ENCODE peak calls at places on chromosome 1, in eight cellular contexts. One of them, this sample, is unnamed.

GRCh38 chr1:2530501-2531361 is 668 bp upstream of the HES5 start:
- DNase-seq in upper lobe of left lung: peak; percentile 77
- DNase-seq in breast epithelium: peak; percentile 59
- DNase-seq in stomach: peak; percentile 76
- DNase-seq in IMR-90: no peak
- DNase-seq in thyroid gland: peak; percentile 60
- DNase-seq in GM12878: no peak
- DNase-seq in body of pancreas: peak; percentile 48
- DNase-seq in this sample: no peak

GRCh38 chr1:94248956-94249688 is 11.7 kb upstream of the ARHGAP29 start:
- DNase-seq in upper lobe of left lung: no peak
- DNase-seq in breast epithelium: no peak
- DNase-seq in stomach: no peak
- DNase-seq in IMR-90: no peak
- DNase-seq in thyroid gland: no peak
- DNase-seq in GM12878: no peak
- DNase-seq in body of pancreas: no peak
- DNase-seq in this sample: no peak

GRCh38 chr1:115302390-115302961 is 35.6 kb downstream of the NGF start:
- DNase-seq in upper lobe of left lung: peak; percentile 54
- DNase-seq in breast epithelium: peak; percentile 44
- DNase-seq in stomach: no peak
- DNase-seq in IMR-90: peak; percentile 91
- DNase-seq in thyroid gland: no peak
- DNase-seq in GM12878: no peak
- DNase-seq in body of pancreas: no peak
- DNase-seq in this sample: no peak

GRCh38 chr1:160083968-160084770 is 2.8 kb downstream of the KCNJ9 start:
- DNase-seq in upper lobe of left lung: peak; percentile 92
- DNase-seq in breast epithelium: no peak
- DNase-seq in stomach: peak; percentile 88
- DNase-seq in IMR-90: no peak
- DNase-seq in thyroid gland: peak; percentile 90
- DNase-seq in GM12878: no peak
- DNase-seq in body of pancreas: peak; percentile 90
- DNase-seq in this sample: peak; percentile 80

GRCh38 chr1:246544001-246544400 is 22.1 kb downstream of the TFB2M start:
- DNase-seq in upper lobe of left lung: no peak
- DNase-seq in breast epithelium: no peak
- DNase-seq in stomach: no peak
- DNase-seq in IMR-90: no peak
- DNase-seq in thyroid gland: no peak
- DNase-seq in GM12878: no peak
- DNase-seq in body of pancreas: no peak
- DNase-seq in this sample: no peak

GRCh38 chr1:156128749-156129682 is 14.5 kb downstream of the LMNA start:
- DNase-seq in upper lobe of left lung: no peak
- DNase-seq in breast epithelium: no peak
- DNase-seq in stomach: no peak
- DNase-seq in IMR-90: peak; percentile 84
- DNase-seq in thyroid gland: no peak
- DNase-seq in GM12878: no peak
- DNase-seq in body of pancreas: peak; percentile 38
- DNase-seq in this sample: peak; percentile 64

GRCh38 chr1:7810395-7810794 is 26.3 kb downstream of the PER3 start:
- DNase-seq in upper lobe of left lung: no peak
- DNase-seq in breast epithelium: no peak
- DNase-seq in stomach: no peak
- DNase-seq in IMR-90: peak; percentile 96
- DNase-seq in thyroid gland: no peak
- DNase-seq in GM12878: no peak
- DNase-seq in body of pancreas: peak; percentile 17
- DNase-seq in this sample: no peak

GRCh38 chr1:160257411-160258015 is 4.8 kb downstream of the DCAF8 start:
- DNase-seq in upper lobe of left lung: no peak
- DNase-seq in breast epithelium: no peak
- DNase-seq in stomach: no peak
- DNase-seq in IMR-90: no peak
- DNase-seq in thyroid gland: no peak
- DNase-seq in GM12878: no peak
- DNase-seq in body of pancreas: no peak
- DNase-seq in this sample: no peak

GRCh38 chr1:18942340-18942739 is 14.1 kb downstream of the IFFO2 start:
- DNase-seq in upper lobe of left lung: no peak
- DNase-seq in breast epithelium: no peak
- DNase-seq in stomach: no peak
- DNase-seq in IMR-90: no peak
- DNase-seq in thyroid gland: no peak
- DNase-seq in GM12878: no peak
- DNase-seq in body of pancreas: no peak
- DNase-seq in this sample: no peak

GRCh38 chr1:174953657-174954435 is 45.9 kb upstream of the CACYBP start:
- DNase-seq in upper lobe of left lung: no peak
- DNase-seq in breast epithelium: no peak
- DNase-seq in stomach: no peak
- DNase-seq in IMR-90: no peak
- DNase-seq in thyroid gland: no peak
- DNase-seq in GM12878: no peak
- DNase-seq in body of pancreas: peak; percentile 31
- DNase-seq in this sample: no peak

GRCh38 chr1:183609313-183609712 is 19.1 kb upstream of the NCF2 start:
- DNase-seq in upper lobe of left lung: no peak
- DNase-seq in breast epithelium: peak; percentile 28
- DNase-seq in stomach: peak; percentile 28
- DNase-seq in IMR-90: peak; percentile 81
- DNase-seq in thyroid gland: no peak
- DNase-seq in GM12878: no peak
- DNase-seq in body of pancreas: peak; percentile 68
- DNase-seq in this sample: peak; percentile 73

GRCh38 chr1:243849089-243850012 is 692 bp downstream of the AKT3 start:
- DNase-seq in upper lobe of left lung: peak; percentile 91
- DNase-seq in breast epithelium: peak; percentile 53
- DNase-seq in stomach: peak; percentile 29
- DNase-seq in IMR-90: peak; percentile 71
- DNase-seq in thyroid gland: peak; percentile 62
- DNase-seq in GM12878: no peak
- DNase-seq in body of pancreas: peak; percentile 42
- DNase-seq in this sample: peak; percentile 81

GRCh38 chr1:36160949-36161485 is 5.1 kb downstream of the MAP7D1 start:
- DNase-seq in upper lobe of left lung: peak; percentile 74
- DNase-seq in breast epithelium: peak; percentile 57
- DNase-seq in stomach: peak; percentile 60
- DNase-seq in IMR-90: peak; percentile 71
- DNase-seq in thyroid gland: peak; percentile 59
- DNase-seq in GM12878: no peak
- DNase-seq in body of pancreas: peak; percentile 60
- DNase-seq in this sample: no peak
- TF ChIP-seq POLR2A in upper lobe of left lung: no peak
- TF ChIP-seq POLR2A in breast epithelium: no peak
- TF ChIP-seq POLR2A in stomach: no peak
- TF ChIP-seq POLR2A in IMR-90: peak; percentile 71
- TF ChIP-seq POLR2A in thyroid gland: no peak
- TF ChIP-seq POLR2A in GM12878: peak; percentile 82
- TF ChIP-seq POLR2A in body of pancreas: peak; percentile 23
- TF ChIP-seq POLR2A in this sample: no peak

GRCh38 chr1:46617833-46618232 is 1.2 kb upstream of the MOB3C start:
- DNase-seq in upper lobe of left lung: no peak
- DNase-seq in breast epithelium: no peak
- DNase-seq in stomach: no peak
- DNase-seq in IMR-90: no peak
- DNase-seq in thyroid gland: no peak
- DNase-seq in GM12878: no peak
- DNase-seq in body of pancreas: no peak
- DNase-seq in this sample: no peak

GRCh38 chr1:46617108-46617694 is 590 bp upstream of the MOB3C start:
- DNase-seq in upper lobe of left lung: no peak
- DNase-seq in breast epithelium: no peak
- DNase-seq in stomach: no peak
- DNase-seq in IMR-90: no peak
- DNase-seq in thyroid gland: no peak
- DNase-seq in GM12878: no peak
- DNase-seq in body of pancreas: no peak
- DNase-seq in this sample: no peak

GRCh38 chr1:46615735-46616134 is 876 bp downstream of the MOB3C start:
- DNase-seq in upper lobe of left lung: no peak
- DNase-seq in breast epithelium: no peak
- DNase-seq in stomach: no peak
- DNase-seq in IMR-90: no peak
- DNase-seq in thyroid gland: no peak
- DNase-seq in GM12878: no peak
- DNase-seq in body of pancreas: no peak
- DNase-seq in this sample: no peak

GRCh38 chr1:46615088-46615487 is 1.5 kb downstream of the MOB3C start:
- DNase-seq in upper lobe of left lung: no peak
- DNase-seq in breast epithelium: no peak
- DNase-seq in stomach: no peak
- DNase-seq in IMR-90: no peak
- DNase-seq in thyroid gland: no peak
- DNase-seq in GM12878: no peak
- DNase-seq in body of pancreas: no peak
- DNase-seq in this sample: no peak

DNA sequence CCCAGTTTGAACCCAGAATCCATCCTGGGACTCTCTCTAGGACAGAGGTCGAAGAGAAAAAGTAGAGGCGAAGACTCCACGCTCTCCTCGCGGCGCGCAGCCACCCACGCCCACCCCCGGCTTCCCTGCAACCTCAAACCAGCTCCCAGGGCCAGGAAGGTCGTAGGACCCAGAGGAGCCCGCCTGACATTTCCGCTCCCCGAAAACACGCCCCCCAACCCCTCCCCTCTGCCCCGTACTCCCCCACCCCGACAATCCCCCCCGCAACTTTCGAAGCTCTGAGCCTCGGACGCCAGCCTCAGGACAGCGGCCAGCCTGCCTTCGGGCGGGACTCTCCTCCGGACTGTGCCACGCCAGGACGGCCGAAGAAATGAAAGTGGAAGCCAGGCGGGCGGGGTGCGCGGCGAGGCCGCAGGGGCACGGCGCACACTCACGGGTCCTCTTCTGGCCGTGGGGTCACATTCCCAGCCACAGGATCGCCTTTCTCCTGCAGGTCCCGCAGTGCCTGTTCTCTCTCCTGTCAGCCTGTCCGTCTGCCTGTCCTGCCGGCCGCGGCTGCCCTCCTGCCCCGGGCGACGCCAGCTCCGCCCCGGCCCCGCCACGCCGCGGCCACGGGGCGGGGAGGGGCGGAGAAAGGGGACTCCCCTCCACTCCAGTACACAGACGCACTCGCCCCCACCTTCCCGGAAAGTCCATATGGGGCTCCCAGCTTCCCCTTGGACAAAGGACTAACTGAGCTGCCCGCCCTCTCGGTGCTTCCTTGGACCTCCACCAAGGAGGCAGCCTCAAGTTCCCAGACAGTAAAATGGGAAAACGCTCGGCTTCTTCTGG is at the start of gene MOB3C:
- DNase-seq in upper lobe of left lung: peak; percentile 94
- DNase-seq in breast epithelium: peak; percentile 81
- DNase-seq in stomach: peak; percentile 81
- DNase-seq in IMR-90: peak; percentile 77
- DNase-seq in thyroid gland: peak; percentile 71
- DNase-seq in GM12878: peak; percentile 15
- DNase-seq in body of pancreas: peak; percentile 87
- DNase-seq in this sample: peak; percentile 91
- TF ChIP-seq POLR2A in upper lobe of left lung: no peak
- TF ChIP-seq POLR2A in breast epithelium: no peak
- TF ChIP-seq POLR2A in stomach: no peak
- TF ChIP-seq POLR2A in IMR-90: peak; percentile 77
- TF ChIP-seq POLR2A in thyroid gland: no peak
- TF ChIP-seq POLR2A in GM12878: peak; percentile 87
- TF ChIP-seq POLR2A in body of pancreas: peak; percentile 83
- TF ChIP-seq POLR2A in this sample: peak; percentile 33

GRCh38 chr1:203686091-203686632 is 59.5 kb downstream of the ATP2B4 start:
- DNase-seq in upper lobe of left lung: no peak
- DNase-seq in breast epithelium: no peak
- DNase-seq in stomach: no peak
- DNase-seq in IMR-90: peak; percentile 58
- DNase-seq in thyroid gland: no peak
- DNase-seq in GM12878: no peak
- DNase-seq in body of pancreas: no peak
- DNase-seq in this sample: no peak

GRCh38 chr1:203680765-203681164 is 54.1 kb downstream of the ATP2B4 start:
- DNase-seq in upper lobe of left lung: no peak
- DNase-seq in breast epithelium: no peak
- DNase-seq in stomach: no peak
- DNase-seq in IMR-90: no peak
- DNase-seq in thyroid gland: no peak
- DNase-seq in GM12878: no peak
- DNase-seq in body of pancreas: no peak
- DNase-seq in this sample: no peak

GRCh38 chr1:203684077-203684476 is 57.4 kb downstream of the ATP2B4 start:
- DNase-seq in upper lobe of left lung: no peak
- DNase-seq in breast epithelium: no peak
- DNase-seq in stomach: no peak
- DNase-seq in IMR-90: no peak
- DNase-seq in thyroid gland: no peak
- DNase-seq in GM12878: no peak
- DNase-seq in body of pancreas: no peak
- DNase-seq in this sample: no peak

GRCh38 chr1:203681739-203682138 is 55.1 kb downstream of the ATP2B4 start:
- DNase-seq in upper lobe of left lung: no peak
- DNase-seq in breast epithelium: no peak
- DNase-seq in stomach: no peak
- DNase-seq in IMR-90: no peak
- DNase-seq in thyroid gland: no peak
- DNase-seq in GM12878: no peak
- DNase-seq in body of pancreas: no peak
- DNase-seq in this sample: no peak

GRCh38 chr1:203682401-203683383 is 56.1 kb downstream of the ATP2B4 start:
- DNase-seq in upper lobe of left lung: no peak
- DNase-seq in breast epithelium: no peak
- DNase-seq in stomach: no peak
- DNase-seq in IMR-90: peak; percentile 34
- DNase-seq in thyroid gland: no peak
- DNase-seq in GM12878: no peak
- DNase-seq in body of pancreas: peak; percentile 16
- DNase-seq in this sample: peak; percentile 36
- TF ChIP-seq POLR2A in upper lobe of left lung: no peak
- TF ChIP-seq POLR2A in breast epithelium: no peak
- TF ChIP-seq POLR2A in stomach: no peak
- TF ChIP-seq POLR2A in IMR-90: no peak
- TF ChIP-seq POLR2A in thyroid gland: no peak
- TF ChIP-seq POLR2A in GM12878: no peak
- TF ChIP-seq POLR2A in body of pancreas: no peak
- TF ChIP-seq POLR2A in this sample: no peak

DNA sequence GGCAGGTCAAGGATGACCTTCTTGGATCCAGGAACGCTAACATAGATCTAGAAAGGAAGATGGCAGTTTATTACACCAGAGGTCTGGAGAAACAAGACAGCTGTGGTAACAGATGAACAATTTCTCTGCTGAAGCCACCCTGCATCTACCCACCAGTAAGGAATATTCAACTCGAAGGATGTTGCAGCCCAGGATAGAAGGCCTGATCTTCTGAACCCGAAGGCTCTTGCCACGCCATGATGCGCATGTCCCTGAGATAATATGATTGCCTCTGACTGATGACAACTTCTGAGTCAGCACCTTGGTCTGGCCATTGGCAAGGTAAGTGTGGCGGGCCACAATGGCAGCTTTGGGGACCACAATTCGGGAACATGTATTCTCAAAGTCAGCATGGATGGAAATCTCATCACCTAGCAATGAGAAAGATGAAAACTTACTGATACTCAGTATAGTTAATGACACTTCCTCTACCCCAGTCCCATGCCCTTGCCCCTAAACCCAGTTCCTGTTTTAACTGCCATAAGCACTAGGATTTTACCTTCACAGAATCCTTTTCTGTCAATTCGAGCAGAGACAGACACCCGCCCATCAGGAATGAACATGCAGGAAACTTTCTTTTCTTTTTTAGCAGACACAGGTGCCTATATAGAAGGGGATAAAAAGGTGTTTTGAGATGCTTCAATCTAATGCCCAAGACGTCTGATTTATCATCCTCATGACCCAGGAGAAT is 1.8 kb downstream of the TXNIP start:
- DNase-seq in upper lobe of left lung: no peak
- DNase-seq in breast epithelium: no peak
- DNase-seq in stomach: peak; percentile 43
- DNase-seq in IMR-90: no peak
- DNase-seq in thyroid gland: no peak
- DNase-seq in GM12878: no peak
- DNase-seq in body of pancreas: no peak
- DNase-seq in this sample: no peak
- TF ChIP-seq POLR2A in upper lobe of left lung: no peak
- TF ChIP-seq POLR2A in breast epithelium: no peak
- TF ChIP-seq POLR2A in stomach: no peak
- TF ChIP-seq POLR2A in IMR-90: no peak
- TF ChIP-seq POLR2A in thyroid gland: no peak
- TF ChIP-seq POLR2A in GM12878: peak; percentile 56
- TF ChIP-seq POLR2A in body of pancreas: no peak
- TF ChIP-seq POLR2A in this sample: no peak